ENCODE peak calls at places on chromosome 12, in seven cellular contexts. One of them, this sample, is unnamed.

GRCh38 chr12:38921025-38921677 is 15.8 kb upstream of the CPNE8 start:
- DNase-seq in lung microvascular endothelial cell: peak
- DNase-seq in heart right ventricle: peak
- DNase-seq in brain microvascular endothelial cell: peak
- DNase-seq in IMR-90: no peak
- DNase-seq in adipocyte: no peak
- DNase-seq in stimulated activated CD4-positive, alpha-beta T cell treated with anti-CD3 and anti-CD28 coated beads, TNF-alpha, amount 100 ng/mL, for 1 hour: no peak
- DNase-seq in this sample: no peak

GRCh38 chr12:105935106-105935505 is 203.6 kb downstream of the NUAK1 start:
- DNase-seq in lung microvascular endothelial cell: no peak
- DNase-seq in heart right ventricle: no peak
- DNase-seq in brain microvascular endothelial cell: peak
- DNase-seq in IMR-90: peak
- DNase-seq in adipocyte: no peak
- DNase-seq in stimulated activated CD4-positive, alpha-beta T cell treated with anti-CD3 and anti-CD28 coated beads, TNF-alpha, amount 100 ng/mL, for 1 hour: no peak
- DNase-seq in this sample: no peak

GRCh38 chr12:18439541-18439940 is 178.2 kb downstream of the PIK3C2G start:
- DNase-seq in lung microvascular endothelial cell: no peak
- DNase-seq in heart right ventricle: no peak
- DNase-seq in brain microvascular endothelial cell: no peak
- DNase-seq in IMR-90: peak
- DNase-seq in adipocyte: peak
- DNase-seq in stimulated activated CD4-positive, alpha-beta T cell treated with anti-CD3 and anti-CD28 coated beads, TNF-alpha, amount 100 ng/mL, for 1 hour: no peak
- DNase-seq in this sample: no peak

GRCh38 chr12:76711241-76711640 is 52.7 kb upstream of the ZDHHC17 start:
- DNase-seq in lung microvascular endothelial cell: no peak
- DNase-seq in heart right ventricle: no peak
- DNase-seq in brain microvascular endothelial cell: no peak
- DNase-seq in IMR-90: peak
- DNase-seq in adipocyte: peak
- DNase-seq in stimulated activated CD4-positive, alpha-beta T cell treated with anti-CD3 and anti-CD28 coated beads, TNF-alpha, amount 100 ng/mL, for 1 hour: no peak
- DNase-seq in this sample: no peak

GRCh38 chr12:20463920-20464524 is 95.7 kb downstream of the PDE3A start:
- DNase-seq in lung microvascular endothelial cell: peak
- DNase-seq in heart right ventricle: no peak
- DNase-seq in brain microvascular endothelial cell: no peak
- DNase-seq in IMR-90: peak
- DNase-seq in adipocyte: peak
- DNase-seq in stimulated activated CD4-positive, alpha-beta T cell treated with anti-CD3 and anti-CD28 coated beads, TNF-alpha, amount 100 ng/mL, for 1 hour: no peak
- DNase-seq in this sample: no peak

GRCh38 chr12:14390885-14391530 is 25.5 kb downstream of the ATF7IP start:
- DNase-seq in lung microvascular endothelial cell: peak
- DNase-seq in heart right ventricle: no peak
- DNase-seq in brain microvascular endothelial cell: no peak
- DNase-seq in IMR-90: no peak
- DNase-seq in adipocyte: no peak
- DNase-seq in stimulated activated CD4-positive, alpha-beta T cell treated with anti-CD3 and anti-CD28 coated beads, TNF-alpha, amount 100 ng/mL, for 1 hour: no peak
- DNase-seq in this sample: no peak

GRCh38 chr12:53004582-53004981 is 1.7 kb upstream of the EIF4B start:
- DNase-seq in lung microvascular endothelial cell: no peak
- DNase-seq in heart right ventricle: no peak
- DNase-seq in brain microvascular endothelial cell: no peak
- DNase-seq in IMR-90: peak
- DNase-seq in adipocyte: peak
- DNase-seq in stimulated activated CD4-positive, alpha-beta T cell treated with anti-CD3 and anti-CD28 coated beads, TNF-alpha, amount 100 ng/mL, for 1 hour: no peak
- DNase-seq in this sample: no peak

GRCh38 chr12:111268738-111269572 is 99.9 kb downstream of the PHETA1 start:
- DNase-seq in lung microvascular endothelial cell: peak
- DNase-seq in heart right ventricle: no peak
- DNase-seq in brain microvascular endothelial cell: no peak
- DNase-seq in IMR-90: no peak
- DNase-seq in adipocyte: peak
- DNase-seq in stimulated activated CD4-positive, alpha-beta T cell treated with anti-CD3 and anti-CD28 coated beads, TNF-alpha, amount 100 ng/mL, for 1 hour: no peak
- DNase-seq in this sample: peak

GRCh38 chr12:124466200-124467128 is 100.9 kb downstream of the NCOR2 start:
- DNase-seq in lung microvascular endothelial cell: peak
- DNase-seq in heart right ventricle: peak
- DNase-seq in brain microvascular endothelial cell: peak
- DNase-seq in IMR-90: peak
- DNase-seq in adipocyte: no peak
- DNase-seq in stimulated activated CD4-positive, alpha-beta T cell treated with anti-CD3 and anti-CD28 coated beads, TNF-alpha, amount 100 ng/mL, for 1 hour: peak
- DNase-seq in this sample: peak

GRCh38 chr12:91883811-91884210 is 261.8 kb downstream of the BTG1 start:
- DNase-seq in lung microvascular endothelial cell: no peak
- DNase-seq in heart right ventricle: no peak
- DNase-seq in brain microvascular endothelial cell: no peak
- DNase-seq in IMR-90: peak
- DNase-seq in adipocyte: no peak
- DNase-seq in stimulated activated CD4-positive, alpha-beta T cell treated with anti-CD3 and anti-CD28 coated beads, TNF-alpha, amount 100 ng/mL, for 1 hour: no peak
- DNase-seq in this sample: no peak